ENCODE peak calls at places on chromosome 11, in ten cellular contexts. B is central memory CD4-positive, alpha-beta T cell; D is adrenal gland; N is fibroblast of pulmonary artery; Z is KG1; X is CD8-positive, alpha-beta T cell; F is HTR-8/SVneo; I is upper lobe of right lung; T is lower leg skin; R is left ventricle myocardium inferior. Y is an unnamed sample.

GRCh38 chr11:108895579-108896480 is 231.0 kb downstream of the DDX10 start:
- DNase-seq in B (no peak), D (no peak), N (peak), Z (no peak), X (no peak), F (peak), I (no peak), T (no peak), R (no peak), Y (no peak)

GRCh38 chr11:64593156-64594105 is 2.4 kb downstream of the SLC22A12 start:
- DNase-seq in B (no peak), D (no peak), N (no peak), Z (no peak), X (no peak), F (no peak), I (peak), T (no peak), R (no peak), Y (no peak)

GRCh38 chr11:64223001-64223651 is 2.9 kb downstream of the TRPT1 start:
- DNase-seq in B (no peak), D (no peak), N (no peak), Z (no peak), X (peak), F (no peak), I (peak), T (peak), R (no peak), Y (no peak)

GRCh38 chr11:11293798-11294611 is 59.0 kb downstream of the CSNK2A3 start:
- DNase-seq in B (no peak), D (no peak), N (no peak), Z (no peak), X (no peak), F (no peak), I (no peak), T (peak), R (no peak), Y (no peak)

GRCh38 chr11:88402784-88403183 is 65.2 kb upstream of the CTSC start:
- DNase-seq in B (no peak), D (no peak), N (peak), Z (no peak), X (no peak), F (no peak), I (no peak), T (no peak), R (no peak), Y (no peak)

GRCh38 chr11:128359515-128359914 is 227.8 kb downstream of the ETS1 start:
- DNase-seq in B (no peak), D (no peak), N (peak), Z (no peak), X (no peak), F (no peak), I (no peak), T (no peak), R (no peak), Y (no peak)

GRCh38 chr11:101127348-101127698 is 2.3 kb downstream of the PGR start:
- DNase-seq in B (no peak), D (peak), N (no peak), Z (no peak), X (no peak), F (no peak), I (peak), T (peak), R (peak), Y (no peak)

GRCh38 chr11:96315476-96315875 is 27.5 kb downstream of the MAML2 start:
- DNase-seq in B (no peak), D (no peak), N (no peak), Z (no peak), X (no peak), F (no peak), I (no peak), T (no peak), R (no peak), Y (no peak)

GRCh38 chr11:132137981-132138313 is 767.5 kb downstream of the NTM start:
- DNase-seq in B (no peak), D (no peak), N (no peak), Z (no peak), X (no peak), F (no peak), I (no peak), T (no peak), R (no peak), Y (no peak)

GRCh38 chr11:28773606-28774005 is 665.4 kb downstream of the METTL15 start:
- DNase-seq in B (no peak), D (no peak), N (no peak), Z (no peak), X (no peak), F (no peak), I (no peak), T (no peak), R (no peak), Y (no peak)

GRCh38 chr11:9982796-9983579 is 311.0 kb downstream of the SBF2 start:
- DNase-seq in B (no peak), D (no peak), N (peak), Z (no peak), X (no peak), F (no peak), I (no peak), T (no peak), R (no peak), Y (no peak)

GRCh38 chr11:31412946-31413345 is 43.3 kb downstream of the DNAJC24 start:
- DNase-seq in B (no peak), D (no peak), N (peak), Z (no peak), X (no peak), F (peak), I (no peak), T (no peak), R (no peak), Y (no peak)

GRCh38 chr11:75603791-75604736 is 42.0 kb downstream of the SERPINH1 start:
- DNase-seq in B (no peak), D (peak), N (peak), Z (no peak), X (no peak), F (peak), I (no peak), T (no peak), R (no peak), Y (no peak)

GRCh38 chr11:20089357-20089756 is 70.9 kb downstream of the DBX1 start:
- DNase-seq in B (no peak), D (no peak), N (no peak), Z (no peak), X (no peak), F (no peak), I (no peak), T (no peak), R (no peak), Y (no peak)

GRCh38 chr11:57680552-57680874 is 12.6 kb downstream of the ZDHHC5 start:
- DNase-seq in B (no peak), D (no peak), N (peak), Z (no peak), X (no peak), F (no peak), I (no peak), T (no peak), R (no peak), Y (no peak)

GRCh38 chr11:56968524-56968923 is 20.2 kb upstream of the OR5AK2 start:
- DNase-seq in B (no peak), D (no peak), N (no peak), Z (no peak), X (no peak), F (no peak), I (no peak), T (no peak), R (no peak), Y (no peak)

GRCh38 chr11:9562716-9563115 is 10.8 kb upstream of the WEE1 start:
- DNase-seq in B (no peak), D (no peak), N (no peak), Z (no peak), X (no peak), F (no peak), I (no peak), T (no peak), R (no peak), Y (no peak)

GRCh38 chr11:66421492-66422205 is 814 bp downstream of the NPAS4 start:
- DNase-seq in B (peak), D (peak), N (peak), Z (peak), X (peak), F (peak), I (peak), T (peak), R (peak), Y (peak)

GRCh38 chr11:23063261-23063660 is 203.0 kb upstream of the CCDC179 start:
- DNase-seq in B (no peak), D (no peak), N (no peak), Z (no peak), X (no peak), F (no peak), I (no peak), T (no peak), R (no peak), Y (no peak)

GRCh38 chr11:123174196-123175183 is 20.6 kb downstream of the CLMP start:
- DNase-seq in B (no peak), D (peak), N (peak), Z (no peak), X (no peak), F (peak), I (no peak), T (peak), R (no peak), Y (no peak)

GRCh38 chr11:102799656-102800339 is 1.8 kb upstream of the MMP1 start:
- DNase-seq in B (no peak), D (no peak), N (peak), Z (no peak), X (no peak), F (no peak), I (no peak), T (no peak), R (no peak), Y (no peak)

Y was measured in CMK.